ENCODE peak calls at places on chromosomes 2 and 18, in seven cellular contexts. R is stimulated activated CD8-positive, alpha-beta memory T cell treated with anti-CD3 and anti-CD28 coated beads, Interleukin-2, amount 100 ng/mL, for 1 hour; X is nephron progenitor cell; C is Panc1; K is NCI-H2081; F is putamen; G is cardiac septum. U is an unnamed sample.
A peak's percentile ranks its signal among the peaks of the same experiment; 100 is the strongest.

GRCh38 chr2:233938676-233939370 is 21.6 kb downstream of the TRPM8 start:
- DNase-seq in R (no peak), X (peak; percentile 20), C (no peak), K (no peak), F (no peak), G (no peak), U (no peak)

GRCh38 chr18:44651453-44651852 is 29.2 kb upstream of the SETBP1 start:
- DNase-seq in R (no peak), X (no peak), C (no peak), K (no peak), F (no peak), G (no peak), U (no peak)

GRCh38 chr2:123500988-123501387 is 524.1 kb upstream of the CNTNAP5 start:
- DNase-seq in R (no peak), X (no peak), C (no peak), K (no peak), F (no peak), G (no peak), U (no peak)

GRCh38 chr2:196238836-196239380 is 67.5 kb upstream of the STK17B start:
- DNase-seq in R (no peak), X (no peak), C (no peak), K (no peak), F (no peak), G (no peak), U (no peak)

GRCh38 chr2:213001285-213001910 is 150.0 kb downstream of the IKZF2 start:
- DNase-seq in R (no peak), X (no peak), C (no peak), K (no peak), F (no peak), G (no peak), U (no peak)

GRCh38 chr2:231032575-231033140 is 4.7 kb upstream of the C2orf72 start:
- DNase-seq in R (no peak), X (no peak), C (no peak), K (no peak), F (no peak), G (no peak), U (no peak)

GRCh38 chr18:10456718-10457499 is 2.5 kb downstream of the APCDD1 start:
- DNase-seq in R (no peak), X (no peak), C (no peak), K (no peak), F (no peak), G (no peak), U (no peak)

GRCh38 chr18:13366977-13367892 is 148.7 kb downstream of the LDLRAD4 start:
- DNase-seq in R (no peak), X (no peak), C (no peak), K (no peak), F (no peak), G (peak; percentile 63), U (no peak)

GRCh38 chr2:223918671-223919134 is 26.4 kb downstream of the WDFY1 start:
- DNase-seq in R (no peak), X (no peak), C (no peak), K (no peak), F (no peak), G (no peak), U (no peak)

GRCh38 chr2:173184031-173185004 is 108.7 kb downstream of the MAP3K20 start:
- DNase-seq in R (no peak), X (no peak), C (peak; percentile 93), K (no peak), F (no peak), G (no peak), U (no peak)

GRCh38 chr2:29309090-29310054 is 194.2 kb downstream of the CLIP4 start:
- DNase-seq in R (peak; percentile 10), X (peak; percentile 60), C (peak; percentile 50), K (peak; percentile 64), F (peak; percentile 44), G (no peak), U (no peak)

GRCh38 chr2:230921806-230922595 is 3.0 kb downstream of the GPR55 start:
- DNase-seq in R (no peak), X (no peak), C (no peak), K (no peak), F (no peak), G (peak; percentile 70), U (no peak)

GRCh38 chr2:12923907-12924610 is 207.3 kb downstream of the TRIB2 start:
- DNase-seq in R (no peak), X (no peak), C (no peak), K (no peak), F (no peak), G (no peak), U (no peak)

GRCh38 chr2:150122871-150123588 is 364.4 kb downstream of the RND3 start:
- DNase-seq in R (no peak), X (no peak), C (no peak), K (no peak), F (no peak), G (no peak), U (no peak)

GRCh38 chr2:75311521-75311920 is 112.2 kb upstream of the TACR1 start:
- DNase-seq in R (no peak), X (no peak), C (no peak), K (no peak), F (no peak), G (no peak), U (no peak)

GRCh38 chr2:217178366-217178765 is 318.5 kb upstream of the TNP1 start:
- DNase-seq in R (no peak), X (no peak), C (no peak), K (no peak), F (no peak), G (no peak), U (no peak)

GRCh38 chr2:145593991-145594702 is 1074.2 kb upstream of the ZEB2 start:
- DNase-seq in R (no peak), X (no peak), C (no peak), K (no peak), F (no peak), G (no peak), U (no peak)

GRCh38 chr18:27057459-27058302 is 127.4 kb downstream of the CHST9 start:
- DNase-seq in R (no peak), X (no peak), C (no peak), K (peak; percentile 60), F (peak; percentile 23), G (no peak), U (no peak)

GRCh38 chr2:26164231-26164630 is 8.7 kb upstream of the GAREM2 start:
- DNase-seq in R (no peak), X (no peak), C (no peak), K (no peak), F (peak; percentile 65), G (peak; percentile 76), U (no peak)

GRCh38 chr2:37098416-37099118 is 14.2 kb downstream of the GPATCH11 start:
- DNase-seq in R (no peak), X (no peak), C (no peak), K (no peak), F (no peak), G (no peak), U (no peak)

GRCh38 chr2:2655451-2655850 is 324.4 kb upstream of the MYT1L start:
- DNase-seq in R (no peak), X (no peak), C (no peak), K (no peak), F (no peak), G (no peak), U (no peak)

GRCh38 chr2:130186391-130186790 is 4.3 kb downstream of the MZT2B start:
- DNase-seq in R (no peak), X (no peak), C (no peak), K (no peak), F (no peak), G (no peak), U (no peak)

GRCh38 chr2:132891456-132891855 is 221.5 kb upstream of the LYPD1 start:
- DNase-seq in R (no peak), X (no peak), C (no peak), K (no peak), F (no peak), G (no peak), U (no peak)

GRCh38 chr2:112204411-112204810 is 50.4 kb downstream of the ZC3H8 start:
- DNase-seq in R (no peak), X (no peak), C (no peak), K (no peak), F (no peak), G (no peak), U (no peak)

GRCh38 chr2:122395687-122396086 is 640.2 kb downstream of the TSN start:
- DNase-seq in R (no peak), X (no peak), C (no peak), K (no peak), F (no peak), G (no peak), U (no peak)

U was measured in activated T-helper 1 cell treated with anti-CD3 and anti-CD28 coated beads, Interleukin-2, amount 50 U/mL, for 16 hours.